ENCODE peak calls at places on chromosomes 7 and 10, in ten cellular contexts. One of them, this sample, is unnamed.

GRCh38 chr7:148161771-148162170 is 428.8 kb upstream of the C7orf33 start:
- DNase-seq in HFFc6: no peak
- DNase-seq in astrocyte of the spinal cord: no peak
- DNase-seq in astrocyte: no peak
- DNase-seq in heart right ventricle: no peak
- DNase-seq in fibroblast of pulmonary artery: no peak
- DNase-seq in H9: no peak
- DNase-seq in upper lobe of right lung: no peak
- DNase-seq in GM13977: no peak
- DNase-seq in tibial nerve: no peak
- DNase-seq in this sample: no peak

GRCh38 chr10:73998623-73999622 is 1.0 kb downstream of the VCL start:
- DNase-seq in upper lobe of right lung: peak
- DNase-seq in astrocyte: peak
- DNase-seq in GM13977: no peak
- DNase-seq in H9: peak
- DNase-seq in fibroblast of pulmonary artery: peak
- DNase-seq in heart right ventricle: peak
- DNase-seq in astrocyte of the spinal cord: peak
- DNase-seq in tibial nerve: peak
- DNase-seq in HFFc6: peak
- DNase-seq in this sample: peak

GRCh38 chr7:102834466-102834865 is 78.3 kb upstream of the LRRC17 start:
- DNase-seq in fibroblast of pulmonary artery: no peak
- DNase-seq in heart right ventricle: no peak
- DNase-seq in tibial nerve: no peak
- DNase-seq in astrocyte of the spinal cord: no peak
- DNase-seq in H9: no peak
- DNase-seq in upper lobe of right lung: no peak
- DNase-seq in GM13977: no peak
- DNase-seq in HFFc6: peak
- DNase-seq in astrocyte: no peak
- DNase-seq in this sample: no peak

GRCh38 chr7:116403265-116403664 is 96.3 kb upstream of the CAV2 start:
- DNase-seq in fibroblast of pulmonary artery: peak
- DNase-seq in astrocyte: no peak
- DNase-seq in heart right ventricle: no peak
- DNase-seq in H9: no peak
- DNase-seq in GM13977: no peak
- DNase-seq in HFFc6: peak
- DNase-seq in upper lobe of right lung: no peak
- DNase-seq in tibial nerve: no peak
- DNase-seq in astrocyte of the spinal cord: no peak
- DNase-seq in this sample: no peak

GRCh38 chr10:87767253-87767652 is 50.8 kb downstream of the ATAD1 start:
- DNase-seq in tibial nerve: no peak
- DNase-seq in GM13977: no peak
- DNase-seq in heart right ventricle: no peak
- DNase-seq in upper lobe of right lung: no peak
- DNase-seq in HFFc6: no peak
- DNase-seq in H9: no peak
- DNase-seq in astrocyte: peak
- DNase-seq in astrocyte of the spinal cord: peak
- DNase-seq in fibroblast of pulmonary artery: peak
- DNase-seq in this sample: no peak

GRCh38 chr7:155219947-155220769 is 77.5 kb upstream of the INSIG1 start:
- DNase-seq in tibial nerve: no peak
- DNase-seq in H9: no peak
- DNase-seq in upper lobe of right lung: no peak
- DNase-seq in astrocyte of the spinal cord: no peak
- DNase-seq in HFFc6: no peak
- DNase-seq in fibroblast of pulmonary artery: no peak
- DNase-seq in GM13977: no peak
- DNase-seq in heart right ventricle: no peak
- DNase-seq in astrocyte: no peak
- DNase-seq in this sample: no peak

GRCh38 chr7:47474937-47475879 is 106.7 kb downstream of the TNS3 start:
- DNase-seq in HFFc6: peak
- DNase-seq in tibial nerve: peak
- DNase-seq in GM13977: peak
- DNase-seq in upper lobe of right lung: peak
- DNase-seq in heart right ventricle: peak
- DNase-seq in H9: peak
- DNase-seq in astrocyte of the spinal cord: peak
- DNase-seq in fibroblast of pulmonary artery: peak
- DNase-seq in astrocyte: peak
- DNase-seq in this sample: no peak

GRCh38 chr7:51824050-51824449 is 507.4 kb upstream of the COBL start:
- DNase-seq in astrocyte of the spinal cord: no peak
- DNase-seq in GM13977: no peak
- DNase-seq in H9: no peak
- DNase-seq in fibroblast of pulmonary artery: no peak
- DNase-seq in HFFc6: no peak
- DNase-seq in tibial nerve: no peak
- DNase-seq in astrocyte: no peak
- DNase-seq in heart right ventricle: no peak
- DNase-seq in upper lobe of right lung: no peak
- DNase-seq in this sample: no peak

GRCh38 chr7:135262623-135263320 is 29.1 kb downstream of the STRA8 start:
- DNase-seq in fibroblast of pulmonary artery: no peak
- DNase-seq in astrocyte: no peak
- DNase-seq in HFFc6: no peak
- DNase-seq in GM13977: no peak
- DNase-seq in tibial nerve: no peak
- DNase-seq in heart right ventricle: no peak
- DNase-seq in astrocyte of the spinal cord: no peak
- DNase-seq in upper lobe of right lung: no peak
- DNase-seq in H9: peak
- DNase-seq in this sample: no peak

GRCh38 chr10:116721048-116721897 is 21.1 kb downstream of the HSPA12A start:
- DNase-seq in GM13977: no peak
- DNase-seq in astrocyte of the spinal cord: no peak
- DNase-seq in HFFc6: no peak
- DNase-seq in H9: no peak
- DNase-seq in astrocyte: no peak
- DNase-seq in upper lobe of right lung: no peak
- DNase-seq in heart right ventricle: no peak
- DNase-seq in fibroblast of pulmonary artery: no peak
- DNase-seq in tibial nerve: no peak
- DNase-seq in this sample: no peak

GRCh38 chr7:72283309-72283708 is 128.8 kb downstream of the CALN1 start:
- DNase-seq in heart right ventricle: no peak
- DNase-seq in astrocyte: no peak
- DNase-seq in HFFc6: no peak
- DNase-seq in astrocyte of the spinal cord: no peak
- DNase-seq in H9: no peak
- DNase-seq in upper lobe of right lung: no peak
- DNase-seq in tibial nerve: no peak
- DNase-seq in fibroblast of pulmonary artery: no peak
- DNase-seq in GM13977: no peak
- DNase-seq in this sample: no peak

GRCh38 chr10:98080474-98080873 is 50.1 kb upstream of the CRTAC1 start:
- DNase-seq in astrocyte: no peak
- DNase-seq in astrocyte of the spinal cord: no peak
- DNase-seq in upper lobe of right lung: no peak
- DNase-seq in heart right ventricle: no peak
- DNase-seq in HFFc6: no peak
- DNase-seq in fibroblast of pulmonary artery: no peak
- DNase-seq in GM13977: no peak
- DNase-seq in tibial nerve: no peak
- DNase-seq in H9: no peak
- DNase-seq in this sample: no peak

GRCh38 chr10:79181227-79181626 is 112.5 kb downstream of the ZMIZ1 start:
- DNase-seq in H9: no peak
- DNase-seq in fibroblast of pulmonary artery: no peak
- DNase-seq in astrocyte: no peak
- DNase-seq in astrocyte of the spinal cord: no peak
- DNase-seq in heart right ventricle: no peak
- DNase-seq in HFFc6: no peak
- DNase-seq in upper lobe of right lung: no peak
- DNase-seq in tibial nerve: no peak
- DNase-seq in GM13977: no peak
- DNase-seq in this sample: no peak

GRCh38 chr10:116699049-116699782 is 43.1 kb downstream of the HSPA12A start:
- DNase-seq in heart right ventricle: peak
- DNase-seq in H9: no peak
- DNase-seq in astrocyte: no peak
- DNase-seq in HFFc6: no peak
- DNase-seq in fibroblast of pulmonary artery: no peak
- DNase-seq in upper lobe of right lung: peak
- DNase-seq in GM13977: no peak
- DNase-seq in tibial nerve: no peak
- DNase-seq in astrocyte of the spinal cord: no peak
- DNase-seq in this sample: no peak

GRCh38 chr7:46603296-46603701 is 682.2 kb upstream of the IGFBP3 start:
- DNase-seq in heart right ventricle: no peak
- DNase-seq in fibroblast of pulmonary artery: no peak
- DNase-seq in astrocyte of the spinal cord: no peak
- DNase-seq in tibial nerve: peak
- DNase-seq in H9: no peak
- DNase-seq in GM13977: no peak
- DNase-seq in HFFc6: no peak
- DNase-seq in upper lobe of right lung: no peak
- DNase-seq in astrocyte: no peak
- DNase-seq in this sample: no peak

GRCh38 chr10:99834410-99834809 is 52.0 kb downstream of the ABCC2 start:
- DNase-seq in astrocyte: peak
- DNase-seq in H9: no peak
- DNase-seq in astrocyte of the spinal cord: peak
- DNase-seq in tibial nerve: no peak
- DNase-seq in upper lobe of right lung: no peak
- DNase-seq in heart right ventricle: no peak
- DNase-seq in HFFc6: peak
- DNase-seq in GM13977: no peak
- DNase-seq in fibroblast of pulmonary artery: peak
- DNase-seq in this sample: no peak

DNA sequence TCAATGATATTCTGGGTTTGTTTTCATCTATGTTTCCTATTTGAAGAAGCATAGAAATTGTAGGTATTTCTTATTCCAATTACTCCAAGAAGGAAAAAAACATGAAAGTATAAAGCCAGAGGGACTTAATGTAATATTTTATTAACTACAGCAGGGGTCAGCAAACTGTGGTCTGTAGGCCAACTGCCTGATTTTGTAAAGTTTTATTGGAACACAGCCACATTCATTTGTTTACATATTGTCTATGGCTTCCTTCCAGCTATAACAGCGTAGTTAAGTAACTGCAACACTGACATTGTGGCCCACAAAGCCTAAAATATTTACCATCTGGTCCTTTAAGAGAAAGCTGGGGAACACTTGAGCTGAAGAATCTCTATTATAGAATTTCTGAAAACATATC is 306.2 kb downstream of the BICC1 start:
- DNase-seq in fibroblast of pulmonary artery: peak
- DNase-seq in heart right ventricle: no peak
- DNase-seq in HFFc6: peak
- DNase-seq in astrocyte of the spinal cord: peak
- DNase-seq in H9: no peak
- DNase-seq in GM13977: no peak
- DNase-seq in tibial nerve: no peak
- DNase-seq in upper lobe of right lung: no peak
- DNase-seq in astrocyte: peak
- DNase-seq in this sample: no peak
- TF ChIP-seq CTCF in fibroblast of pulmonary artery: peak
- TF ChIP-seq CTCF in heart right ventricle: peak
- TF ChIP-seq CTCF in HFFc6: peak
- TF ChIP-seq CTCF in astrocyte of the spinal cord: peak
- TF ChIP-seq CTCF in H9: no peak
- TF ChIP-seq CTCF in GM13977: no peak
- TF ChIP-seq CTCF in tibial nerve: no peak
- TF ChIP-seq CTCF in upper lobe of right lung: no peak
- TF ChIP-seq CTCF in astrocyte: no peak
- TF ChIP-seq CTCF in this sample: no peak

DNA sequence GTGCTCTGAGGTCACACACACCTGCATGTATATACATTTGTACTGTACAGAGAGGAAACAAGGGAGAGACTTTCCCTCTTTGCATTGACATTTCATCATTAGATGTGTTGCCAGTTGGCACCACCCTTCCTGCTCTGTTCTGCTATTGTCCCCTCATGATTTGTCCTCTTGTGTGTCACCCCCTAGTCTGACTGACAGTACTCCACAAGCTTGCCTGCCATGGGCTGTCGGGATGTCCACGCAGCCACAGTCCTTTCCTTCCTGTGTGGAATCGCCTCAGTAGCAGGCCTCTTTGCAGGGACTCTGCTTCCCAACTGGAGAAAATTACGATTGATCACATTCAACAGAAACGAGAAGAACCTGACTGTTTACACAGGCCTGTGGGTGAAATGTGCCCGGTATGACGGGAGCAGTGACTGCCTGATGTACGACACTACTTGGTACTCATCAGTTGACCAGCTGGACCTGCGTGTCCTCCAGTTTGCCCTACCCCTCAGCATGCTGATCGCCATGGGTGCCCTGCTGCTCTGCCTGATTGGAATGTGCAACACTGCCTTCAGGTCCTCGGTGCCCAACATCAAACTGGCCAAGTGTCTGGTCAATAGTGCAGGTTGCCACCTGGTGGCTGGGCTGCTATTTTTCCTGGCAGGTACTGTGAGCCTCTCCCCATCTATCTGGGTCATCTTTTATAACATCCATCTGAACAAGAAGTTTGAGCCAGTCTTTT is 9.4 kb downstream of the CLDN12 start:
- DNase-seq in GM13977: no peak
- DNase-seq in tibial nerve: no peak
- DNase-seq in fibroblast of pulmonary artery: no peak
- DNase-seq in H9: peak
- DNase-seq in HFFc6: peak
- DNase-seq in astrocyte of the spinal cord: no peak
- DNase-seq in astrocyte: no peak
- DNase-seq in upper lobe of right lung: peak
- DNase-seq in heart right ventricle: no peak
- DNase-seq in this sample: no peak
- TF ChIP-seq CTCF in GM13977: peak
- TF ChIP-seq CTCF in tibial nerve: no peak
- TF ChIP-seq CTCF in fibroblast of pulmonary artery: peak
- TF ChIP-seq CTCF in H9: peak
- TF ChIP-seq CTCF in HFFc6: peak
- TF ChIP-seq CTCF in astrocyte of the spinal cord: peak
- TF ChIP-seq CTCF in astrocyte: no peak
- TF ChIP-seq CTCF in upper lobe of right lung: peak
- TF ChIP-seq CTCF in heart right ventricle: peak
- TF ChIP-seq CTCF in this sample: peak

GRCh38 chr10:25026463-25026862 is 10.1 kb downstream of the THNSL1 start:
- DNase-seq in H9: no peak
- DNase-seq in astrocyte of the spinal cord: peak
- DNase-seq in HFFc6: peak
- DNase-seq in upper lobe of right lung: no peak
- DNase-seq in tibial nerve: no peak
- DNase-seq in heart right ventricle: no peak
- DNase-seq in GM13977: no peak
- DNase-seq in fibroblast of pulmonary artery: peak
- DNase-seq in astrocyte: peak
- DNase-seq in this sample: no peak
- TF ChIP-seq CTCF in H9: peak
- TF ChIP-seq CTCF in astrocyte of the spinal cord: no peak
- TF ChIP-seq CTCF in HFFc6: peak
- TF ChIP-seq CTCF in upper lobe of right lung: peak
- TF ChIP-seq CTCF in tibial nerve: no peak
- TF ChIP-seq CTCF in heart right ventricle: peak
- TF ChIP-seq CTCF in GM13977: no peak
- TF ChIP-seq CTCF in fibroblast of pulmonary artery: peak
- TF ChIP-seq CTCF in astrocyte: no peak
- TF ChIP-seq CTCF in this sample: peak

GRCh38 chr7:142228681-142229080 is 29.2 kb downstream of the PRSS58 start:
- DNase-seq in heart right ventricle: no peak
- DNase-seq in tibial nerve: no peak
- DNase-seq in astrocyte of the spinal cord: no peak
- DNase-seq in H9: no peak
- DNase-seq in upper lobe of right lung: no peak
- DNase-seq in astrocyte: no peak
- DNase-seq in fibroblast of pulmonary artery: no peak
- DNase-seq in HFFc6: no peak
- DNase-seq in GM13977: no peak
- DNase-seq in this sample: no peak

GRCh38 chr7:142231716-142232115 is 26.1 kb downstream of the PRSS58 start:
- DNase-seq in tibial nerve: no peak
- DNase-seq in GM13977: no peak
- DNase-seq in H9: peak
- DNase-seq in heart right ventricle: no peak
- DNase-seq in upper lobe of right lung: no peak
- DNase-seq in astrocyte of the spinal cord: no peak
- DNase-seq in astrocyte: no peak
- DNase-seq in HFFc6: no peak
- DNase-seq in fibroblast of pulmonary artery: no peak
- DNase-seq in this sample: no peak
- TF ChIP-seq CTCF in tibial nerve: no peak
- TF ChIP-seq CTCF in GM13977: peak
- TF ChIP-seq CTCF in H9: peak
- TF ChIP-seq CTCF in heart right ventricle: no peak
- TF ChIP-seq CTCF in upper lobe of right lung: no peak
- TF ChIP-seq CTCF in astrocyte of the spinal cord: no peak
- TF ChIP-seq CTCF in astrocyte: no peak
- TF ChIP-seq CTCF in HFFc6: no peak
- TF ChIP-seq CTCF in fibroblast of pulmonary artery: no peak
- TF ChIP-seq CTCF in this sample: peak